ENCODE peak calls at places on chromosome 11, in ten cellular contexts. K, J, F, Q, X, U, A, I, E and D are unnamed samples.

GRCh38 chr11:92302766-92303165 is 78.1 kb downstream of the FAT3 start:
- DNase-seq in A (no peak), J (no peak), Q (no peak), K (no peak), E (no peak), U (no peak), F (no peak), X (no peak), I (no peak), D (no peak)

GRCh38 chr11:66933508-66933907 is 24.7 kb downstream of the PC start:
- DNase-seq in E (no peak), X (no peak), Q (no peak), A (no peak), I (no peak), J (no peak), K (no peak), U (no peak), F (no peak), D (no peak)

GRCh38 chr11:120383518-120384155 is 47.4 kb downstream of the ARHGEF12 start:
- DNase-seq in K (no peak), U (no peak), E (no peak), X (no peak), I (no peak), F (no peak), J (no peak), Q (no peak), A (no peak), D (no peak)

GRCh38 chr11:43919852-43920597 is 22.4 kb upstream of the C11orf96 start:
- DNase-seq in X (no peak), A (no peak), Q (no peak), E (no peak), I (no peak), U (no peak), J (no peak), K (no peak), F (no peak), D (no peak)

GRCh38 chr11:62489204-62489603 is 57.4 kb downstream of the AHNAK start:
- DNase-seq in J (no peak), A (no peak), F (no peak), X (no peak), Q (no peak), K (no peak), E (no peak), U (no peak), I (no peak), D (no peak)

GRCh38 chr11:61827573-61828378 is at the start of gene FADS2:
- DNase-seq in E (peak), X (peak), I (peak), F (peak), J (peak), Q (peak), A (peak), K (peak), U (peak), D (peak)

GRCh38 chr11:8090756-8091155 is 9.7 kb downstream of the TUB start:
- DNase-seq in X (peak), E (peak), U (peak), I (peak), A (no peak), J (no peak), Q (peak), K (no peak), F (no peak), D (no peak)

GRCh38 chr11:119029340-119030028 is 1.2 kb downstream of the SLC37A4 start:
- DNase-seq in Q (peak), X (peak), U (peak), A (no peak), J (no peak), F (peak), I (no peak), E (peak), K (peak), D (no peak)

GRCh38 chr11:67614730-67615454 is 8.2 kb downstream of the NDUFV1 start:
- DNase-seq in A (no peak), J (no peak), F (no peak), X (no peak), K (no peak), Q (no peak), I (no peak), E (no peak), U (peak), D (no peak)

GRCh38 chr11:115528217-115528616 is 24.0 kb upstream of the CADM1 start:
- DNase-seq in X (no peak), A (peak), F (no peak), J (no peak), U (no peak), Q (no peak), K (no peak), I (no peak), E (no peak), D (no peak)

GRCh38 chr11:89182773-89183172 is 5.1 kb downstream of the TYR start:
- DNase-seq in Q (no peak), F (no peak), J (no peak), U (no peak), I (no peak), K (no peak), E (no peak), A (peak), X (no peak), D (no peak)

GRCh38 chr11:106503901-106504300 is 426.4 kb downstream of the AASDHPPT start:
- DNase-seq in I (no peak), J (no peak), U (no peak), F (no peak), Q (no peak), A (peak), X (no peak), E (no peak), K (no peak), D (no peak)

GRCh38 chr11:46291441-46292143 is 14.1 kb downstream of the CREB3L1 start:
- DNase-seq in Q (peak), K (no peak), E (peak), J (no peak), X (no peak), A (peak), U (no peak), F (no peak), I (no peak), D (no peak)

GRCh38 chr11:75279273-75279672 is 38.7 kb downstream of the TPBGL start:
- DNase-seq in U (no peak), K (no peak), X (no peak), E (no peak), Q (peak), J (no peak), F (no peak), I (no peak), A (peak), D (no peak)

GRCh38 chr11:83007909-83008580 is 63.7 kb downstream of the RAB30 start:
- DNase-seq in X (no peak), A (peak), K (no peak), Q (no peak), J (no peak), I (no peak), U (no peak), E (peak), F (no peak), D (no peak)

GRCh38 chr11:31875861-31876625 is 64.9 kb upstream of the PAX6 start:
- DNase-seq in Q (no peak), U (no peak), E (no peak), A (no peak), F (no peak), I (peak), X (no peak), J (no peak), K (no peak), D (no peak)

GRCh38 chr11:1640076-1640946 is 10.7 kb downstream of the KRTAP5-5 start:
- DNase-seq in A (no peak), I (no peak), F (no peak), Q (peak), E (no peak), U (peak), J (no peak), K (peak), X (peak), D (peak)

GRCh38 chr11:128180446-128181089 is 406.8 kb downstream of the ETS1 start:
- DNase-seq in Q (no peak), J (no peak), U (no peak), A (peak), F (no peak), I (no peak), K (no peak), E (no peak), X (no peak), D (no peak)

GRCh38 chr11:9905562-9905961 is 241.7 kb downstream of the SWAP70 start:
- DNase-seq in K (no peak), F (no peak), U (no peak), X (no peak), J (no peak), I (no peak), Q (no peak), E (no peak), A (no peak), D (no peak)

GRCh38 chr11:7905549-7905948 is 25.5 kb downstream of the OR10A6 start:
- DNase-seq in X (no peak), A (no peak), Q (no peak), E (no peak), J (no peak), U (no peak), F (no peak), I (no peak), K (no peak), D (no peak)

GRCh38 chr11:75627879-75628668 is 40.8 kb downstream of the MAP6 start:
- DNase-seq in Q (no peak), J (no peak), F (no peak), U (no peak), I (no peak), E (no peak), X (no peak), A (peak), K (no peak), D (no peak)

GRCh38 chr11:130416537-130416896 is 11.9 kb downstream of the ADAMTS8 start:
- DNase-seq in A (no peak), X (no peak), I (no peak), E (no peak), J (no peak), F (no peak), Q (no peak), K (no peak), U (no peak), D (no peak)

GRCh38 chr11:76686261-76687079 is 15.9 kb upstream of the LRRC32 start:
- DNase-seq in A (no peak), Q (no peak), I (no peak), F (no peak), E (no peak), J (no peak), U (no peak), X (no peak), K (no peak), D (no peak)

GRCh38 chr11:121467965-121468364 is 15.2 kb upstream of the SORL1-AS1 start:
- DNase-seq in Q (no peak), X (peak), I (no peak), F (peak), U (peak), A (no peak), K (no peak), J (peak), E (no peak), D (no peak)

GRCh38 chr11:107583629-107584195 is 7.2 kb upstream of the ELMOD1 start:
- DNase-seq in Q (no peak), U (no peak), A (no peak), I (no peak), X (no peak), J (no peak), E (no peak), K (no peak), F (no peak), D (no peak)

GRCh38 chr11:118655486-118656190 is 23.8 kb downstream of the TREH start:
- DNase-seq in A (no peak), I (no peak), K (no peak), J (no peak), U (no peak), F (no peak), E (no peak), Q (no peak), X (no peak), D (no peak)

GRCh38 chr11:88303037-88303436 is 34.5 kb downstream of the CTSC start:
- DNase-seq in E (no peak), U (no peak), F (no peak), K (no peak), X (no peak), I (no peak), Q (no peak), A (no peak), J (no peak), D (no peak)

GRCh38 chr11:13188179-13188578 is 89.4 kb upstream of the BMAL1 start:
- DNase-seq in A (no peak), K (no peak), U (no peak), Q (no peak), I (no peak), E (no peak), X (no peak), F (no peak), J (no peak), D (no peak)

GRCh38 chr11:123450593-123450992 is 20.5 kb downstream of the GRAMD1B start:
- DNase-seq in Q (no peak), I (no peak), J (no peak), X (no peak), A (peak), K (no peak), F (no peak), U (no peak), E (no peak), D (no peak)

GRCh38 chr11:117980716-117981115 is 5.5 kb upstream of the IL10RA start:
- DNase-seq in F (no peak), X (no peak), E (no peak), I (no peak), A (no peak), U (no peak), J (no peak), Q (no peak), K (no peak), D (no peak)

GRCh38 chr11:63683133-63683991 is 2.1 kb downstream of the RTN3 start:
- DNase-seq in I (no peak), U (no peak), E (no peak), K (no peak), J (no peak), A (no peak), Q (no peak), X (no peak), F (no peak), D (no peak)

GRCh38 chr11:61021661-61022212 is 50.3 kb downstream of the CD6 start:
- DNase-seq in X (peak), F (peak), E (no peak), I (no peak), Q (peak), J (peak), A (no peak), U (peak), K (peak), D (no peak)

GRCh38 chr11:115996125-115996807 is 492.1 kb upstream of the CADM1 start:
- DNase-seq in Q (no peak), J (no peak), X (no peak), I (no peak), A (no peak), F (no peak), U (no peak), E (no peak), K (no peak), D (no peak)

GRCh38 chr11:105032495-105032894 is 2.4 kb downstream of the CASP1 start:
- DNase-seq in F (no peak), E (no peak), K (no peak), A (no peak), I (no peak), J (no peak), X (no peak), Q (no peak), U (no peak), D (no peak)

GRCh38 chr11:2483426-2483825 is 38.6 kb downstream of the KCNQ1 start:
- DNase-seq in K (no peak), E (no peak), X (no peak), F (no peak), U (no peak), A (no peak), J (no peak), Q (no peak), I (no peak), D (no peak)

GRCh38 chr11:6638437-6638836 is 17.2 kb downstream of the DCHS1 start:
- DNase-seq in A (no peak), F (no peak), Q (no peak), I (no peak), E (no peak), U (no peak), K (no peak), J (no peak), X (no peak), D (no peak)